ENCODE peak calls at places on chromosomes 6 and 20, in nine cellular contexts. R is fibroblast of the aortic adventitia, B is foreskin fibroblast, F is endothelial cell, A is fibroblast of mammary gland, M is PC-3, Z is endodermal cell, E is B cell, P is mammary epithelial cell. V is an unnamed sample.

GRCh38 chr6:108734336-108734922 is 113.8 kb upstream of the ARMC2 start:
- DNase-seq in Z (peak; percentile 50), A (no peak), P (no peak), R (no peak), F (no peak), M (no peak), E (no peak), B (no peak), V (no peak)

GRCh38 chr6:166259296-166259977 is 48.8 kb downstream of the PRR18 start:
- DNase-seq in F (no peak), A (no peak), E (no peak), B (no peak), R (no peak), P (no peak), M (no peak), Z (no peak), V (no peak)

GRCh38 chr6:39281312-39281980 is 32.8 kb downstream of the KCNK17 start:
- DNase-seq in M (no peak), A (no peak), Z (no peak), B (no peak), R (no peak), P (no peak), E (no peak), F (no peak), V (no peak)

GRCh38 chr6:106220485-106220884 is 105.1 kb downstream of the ATG5 start:
- DNase-seq in M (no peak), Z (no peak), F (no peak), E (no peak), P (no peak), B (no peak), R (no peak), A (no peak), V (no peak)

GRCh38 chr20:46558511-46558959 is 8.1 kb upstream of the OCSTAMP start:
- DNase-seq in P (peak; percentile 83), Z (no peak), E (no peak), F (no peak), M (peak; percentile 89), R (peak; percentile 84), B (peak; percentile 92), A (peak; percentile 96), V (peak; percentile 80)

GRCh38 chr20:44422083-44422482 is 53.6 kb upstream of the TTPAL start:
- DNase-seq in B (peak; percentile 78), E (no peak), M (peak; percentile 86), P (peak; percentile 89), A (peak; percentile 81), Z (no peak), F (no peak), R (peak; percentile 51), V (peak; percentile 64)

GRCh38 chr6:37576336-37576737 is 76.6 kb upstream of the CCDC167 start:
- DNase-seq in R (no peak), Z (no peak), M (peak; percentile 81), F (no peak), P (peak; percentile 84), A (peak; percentile 75), B (peak; percentile 81), E (no peak), V (peak; percentile 72)

GRCh38 chr20:62830821-62831220 is 14.0 kb downstream of the COL9A3 start:
- DNase-seq in Z (peak; percentile 36), F (no peak), R (no peak), B (no peak), M (no peak), A (no peak), P (no peak), E (no peak), V (no peak)

GRCh38 chr20:44888226-44889103 is 3.0 kb downstream of the YWHAB start:
- DNase-seq in F (no peak), B (peak; percentile 37), Z (no peak), M (peak; percentile 88), P (peak; percentile 54), E (no peak), R (peak; percentile 28), A (peak; percentile 38), V (no peak)

GRCh38 chr6:106820412-106820852 is 154.1 kb downstream of the CD24 start:
- DNase-seq in B (no peak), Z (no peak), M (peak; percentile 5), R (peak; percentile 41), P (no peak), A (peak; percentile 12), E (no peak), F (no peak), V (no peak)

GRCh38 chr6:28544211-28544610 is 18.5 kb downstream of the GPX5 start:
- DNase-seq in A (no peak), E (no peak), Z (peak; percentile 61), R (no peak), B (peak; percentile 22), P (no peak), F (no peak), M (no peak), V (no peak)

GRCh38 chr20:49906101-49906604 is 9.2 kb downstream of the SPATA2 start:
- DNase-seq in F (no peak), R (no peak), M (no peak), E (no peak), A (no peak), B (no peak), P (no peak), Z (no peak), V (no peak)

GRCh38 chr6:29967379-29968010 is 25.2 kb downstream of the HLA-A start:
- DNase-seq in P (peak; percentile 60), F (no peak), A (peak; percentile 17), E (no peak), Z (no peak), B (no peak), M (peak; percentile 18), R (no peak), V (peak; percentile 68)

DNA sequence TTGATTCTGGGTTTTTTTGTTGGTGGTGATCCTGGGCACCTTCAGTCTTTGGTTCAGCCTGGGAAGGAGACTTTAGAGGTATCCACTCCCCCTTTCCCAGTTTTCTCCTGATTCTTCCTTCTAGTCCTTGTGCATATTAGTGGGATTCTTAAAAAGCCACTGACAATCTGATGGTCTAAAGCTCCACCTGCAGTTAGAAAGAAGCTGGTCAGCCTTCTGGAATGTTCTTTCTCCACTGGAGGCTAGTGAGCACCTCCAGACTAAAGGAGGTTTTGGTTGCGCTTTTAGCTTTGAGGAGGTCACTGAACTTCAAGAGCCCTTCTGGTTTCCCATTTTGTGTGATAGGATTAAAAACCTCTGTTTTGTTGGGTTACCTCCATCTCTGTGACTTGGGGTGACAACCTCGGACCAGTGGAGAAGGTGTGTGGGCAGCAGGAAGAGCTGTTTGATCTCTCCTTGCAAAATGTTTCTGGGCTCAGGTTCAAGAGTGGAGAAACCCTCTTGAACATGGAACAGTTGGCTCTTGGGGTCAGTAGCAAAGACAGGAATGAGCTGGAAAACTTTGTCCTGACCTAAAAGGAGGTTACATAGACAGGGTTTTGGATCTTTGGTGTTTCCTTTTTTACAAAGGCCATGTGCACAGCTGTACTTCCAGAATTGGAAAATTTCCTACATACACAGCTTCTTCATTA is 29.0 kb downstream of the JARID2 start:
- DNase-seq in F (no peak), Z (no peak), A (peak; percentile 49), R (peak; percentile 51), P (no peak), E (no peak), M (no peak), B (peak; percentile 34), V (peak; percentile 37)
- TF ChIP-seq CTCF in F (no peak), Z (peak; percentile 39), A (peak; percentile 27), R (peak; percentile 33), P (peak; percentile 35), E (no peak), M (peak; percentile 36), B (peak; percentile 2), V (no peak)

GRCh38 chr20:25991051-25991755 is 294.6 kb upstream of the ZNF337 start:
- DNase-seq in P (no peak), E (no peak), F (no peak), M (no peak), B (no peak), Z (no peak), R (no peak), A (no peak), V (no peak)

GRCh38 chr20:25989196-25989595 is 292.5 kb upstream of the ZNF337 start:
- DNase-seq in A (no peak), P (no peak), Z (no peak), F (no peak), M (no peak), R (no peak), B (no peak), E (no peak), V (no peak)

GRCh38 chr20:25984933-25985332 is 288.3 kb upstream of the ZNF337 start:
- DNase-seq in Z (no peak), B (peak; percentile 51), A (peak; percentile 14), R (no peak), P (no peak), E (no peak), F (no peak), M (no peak), V (no peak)

GRCh38 chr20:25985597-25985996 is 288.9 kb upstream of the ZNF337 start:
- DNase-seq in E (no peak), A (no peak), F (no peak), M (no peak), R (no peak), P (no peak), Z (no peak), B (no peak), V (no peak)

DNA sequence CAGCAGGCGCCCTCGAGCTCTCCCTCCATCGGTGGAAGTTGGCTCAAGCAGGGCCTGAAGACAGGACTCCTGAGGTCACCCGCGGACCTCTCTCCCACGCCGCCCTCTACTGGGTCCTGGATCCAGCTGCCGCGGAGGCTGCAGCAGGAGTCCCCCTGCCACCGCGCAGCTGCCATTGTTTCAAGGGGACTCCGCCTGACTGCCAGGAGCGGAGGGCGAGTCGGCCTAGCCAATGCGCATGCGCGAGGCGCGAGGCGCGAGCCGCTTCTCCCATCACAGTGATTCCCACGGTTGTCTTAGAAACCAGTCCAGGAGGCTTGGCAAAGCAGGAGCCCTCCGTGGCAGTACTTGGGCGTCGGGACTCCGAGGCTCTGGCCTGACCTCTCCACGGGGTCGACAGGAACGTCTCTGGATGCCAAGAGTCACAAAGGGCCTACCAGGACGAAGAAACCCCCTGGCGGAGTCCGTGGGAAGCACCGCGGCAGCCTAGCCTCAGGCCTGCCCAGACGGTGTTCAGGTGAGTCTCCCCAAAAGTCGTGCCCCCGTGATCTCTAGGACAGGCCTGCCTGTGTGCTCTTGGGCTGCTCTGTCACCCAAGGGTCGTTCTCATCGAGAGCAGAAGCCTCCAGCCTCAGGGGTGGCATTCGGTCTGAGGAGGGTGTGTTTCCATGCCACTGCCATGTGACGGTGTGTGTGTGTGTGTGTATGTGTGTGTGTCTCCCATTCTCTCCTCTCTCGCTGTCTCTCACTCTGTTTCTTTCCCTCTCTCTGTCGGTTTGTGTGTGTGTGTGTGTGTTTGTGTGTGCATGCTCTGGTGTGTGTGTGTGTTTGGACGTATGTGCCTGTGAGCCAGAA is 290.6 kb upstream of the ZNF337 start:
- DNase-seq in R (peak; percentile 24), B (peak; percentile 41), P (peak; percentile 39), M (no peak), A (peak; percentile 12), F (peak; percentile 53), E (peak; percentile 57), Z (peak; percentile 91), V (no peak)
- TF ChIP-seq CTCF in R (peak; percentile 45), B (peak; percentile 27), P (no peak), M (no peak), A (no peak), F (no peak), E (peak; percentile 53), Z (peak; percentile 65), V (no peak)

GRCh38 chr6:159463440-159463839 is 229.6 kb downstream of the SOD2 start:
- DNase-seq in M (no peak), P (peak; percentile 11), E (no peak), B (peak; percentile 29), A (peak; percentile 32), F (no peak), Z (no peak), R (peak; percentile 40), V (peak; percentile 49)
- TF ChIP-seq CTCF in M (peak; percentile 35), P (peak; percentile 31), E (no peak), B (peak; percentile 6), A (peak; percentile 43), F (peak; percentile 51), Z (peak; percentile 82), R (peak; percentile 38), V (peak; percentile 38)

GRCh38 chr6:102799051-102799450 is 1405.5 kb downstream of the GRIK2 start:
- DNase-seq in E (no peak), Z (no peak), M (no peak), F (no peak), R (no peak), P (no peak), B (no peak), A (no peak), V (no peak)
- TF ChIP-seq CTCF in E (no peak), Z (no peak), M (no peak), F (no peak), R (no peak), P (no peak), B (no peak), A (no peak), V (no peak)